ENCODE peak calls at places on chromosomes 3 and 15, in five cellular contexts. C is H1, J is HepG2, R is SK-N-SH, F is K562. L is an unnamed sample.

GRCh38 chr15:67064607-67065530 is 533 bp upstream of the SMAD3 start:
- DNase-seq in C (no peak), J (peak; percentile 67), R (no peak), F (peak; percentile 62), L (no peak)

GRCh38 chr3:54771050-54771449 is 156.8 kb downstream of the LRTM1 start:
- DNase-seq in C (no peak), J (no peak), R (peak; percentile 17), F (no peak), L (no peak)

GRCh38 chr15:25241241-25241801 is 197.5 kb downstream of the UBE3A start:
- DNase-seq in C (no peak), J (no peak), R (no peak), F (no peak), L (no peak)

GRCh38 chr3:118146658-118147375 is 887.8 kb downstream of the IGSF11 start:
- DNase-seq in C (no peak), J (no peak), R (no peak), F (no peak), L (no peak)

GRCh38 chr15:50046868-50047267 is 72.2 kb downstream of the ATP8B4 start:
- DNase-seq in C (no peak), J (no peak), R (peak; percentile 33), F (no peak), L (no peak)

GRCh38 chr15:25616471-25616870 is 177.6 kb upstream of the UBE3A start:
- DNase-seq in C (no peak), J (no peak), R (no peak), F (no peak), L (no peak)

GRCh38 chr15:101022876-101023275 is 103.7 kb downstream of the LRRK1 start:
- DNase-seq in C (no peak), J (no peak), R (no peak), F (no peak), L (no peak)

GRCh38 chr15:35999211-35999610 is 453.2 kb upstream of the DPH6 start:
- DNase-seq in C (no peak), J (no peak), R (no peak), F (no peak), L (no peak)

GRCh38 chr3:188631291-188632010 is 477.5 kb downstream of the LPP start:
- DNase-seq in C (no peak), J (peak; percentile 27), R (no peak), F (no peak), L (no peak)

GRCh38 chr15:71659730-71660067 is 150.7 kb upstream of the NR2E3 start:
- DNase-seq in C (no peak), J (no peak), R (no peak), F (no peak), L (no peak)

GRCh38 chr15:43251863-43252241 is 14.9 kb downstream of the TGM5 start:
- DNase-seq in C (no peak), J (no peak), R (no peak), F (no peak), L (peak; percentile 53)

GRCh38 chr15:40460404-40460803 is 10.4 kb upstream of the CHST14 start:
- DNase-seq in C (no peak), J (no peak), R (no peak), F (no peak), L (no peak)
- H3K36me3 ChIP-seq in C (peaks cover 59% of the 10 kb centered on the region), J (peaks cover 20% of the 10 kb centered on the region), R (peaks cover 38% of the 10 kb centered on the region), F (peaks cover 72% of the 10 kb centered on the region), L (peaks cover 28% of the 10 kb centered on the region)

GRCh38 chr3:178083906-178084823 is 452.1 kb upstream of the KCNMB2 start:
- DNase-seq in C (no peak), J (peak; percentile 10), R (peak; percentile 42), F (peak; percentile 26), L (no peak)
- TF ChIP-seq SIN3A in C (no peak), J (no peak), R (no peak), F (no peak), L (no peak)

GRCh38 chr15:63047792-63048114 is 5.2 kb downstream of the TPM1 start:
- DNase-seq in C (no peak), J (no peak), R (no peak), F (no peak), L (no peak)
- TF ChIP-seq CHD2 in C (no peak), J (no peak), R (no peak), F (no peak), L (no peak)

GRCh38 chr15:34964277-34964676 is 5.3 kb downstream of the AQR start:
- DNase-seq in C (no peak), J (no peak), R (no peak), F (no peak), L (no peak)
- H3K36me3 ChIP-seq in C (peaks cover 8% of the 10 kb centered on the region), J (peaks cover 2% of the 10 kb centered on the region), R (peaks cover 17% of the 10 kb centered on the region), F (peaks cover 64% of the 10 kb centered on the region), L (no peaks in the 10 kb centered on the region)

GRCh38 chr3:124965413-124965812 is 30.9 kb upstream of the MUC13 start:
- DNase-seq in C (no peak), J (no peak), R (no peak), F (no peak), L (peak; percentile 8)
- TF ChIP-seq SIN3A in C (no peak), J (no peak), R (no peak), F (no peak), L (no peak)

GRCh38 chr3:141625506-141625905 is 112.6 kb upstream of the RNF7 start:
- DNase-seq in C (no peak), J (no peak), R (no peak), F (no peak), L (no peak)

GRCh38 chr3:141618511-141618910 is 119.6 kb upstream of the RNF7 start:
- DNase-seq in C (no peak), J (no peak), R (no peak), F (no peak), L (no peak)

GRCh38 chr3:141619450-141619849 is 118.6 kb upstream of the RNF7 start:
- DNase-seq in C (no peak), J (no peak), R (no peak), F (no peak), L (no peak)

GRCh38 chr3:141618938-141619337 is 119.2 kb upstream of the RNF7 start:
- DNase-seq in C (no peak), J (no peak), R (no peak), F (no peak), L (no peak)

GRCh38 chr3:141623732-141624131 is 114.4 kb upstream of the RNF7 start:
- DNase-seq in C (no peak), J (no peak), R (no peak), F (no peak), L (no peak)
- TF ChIP-seq CHD2 in C (no peak), J (no peak), R (no peak), F (no peak), L (no peak)

DNA sequence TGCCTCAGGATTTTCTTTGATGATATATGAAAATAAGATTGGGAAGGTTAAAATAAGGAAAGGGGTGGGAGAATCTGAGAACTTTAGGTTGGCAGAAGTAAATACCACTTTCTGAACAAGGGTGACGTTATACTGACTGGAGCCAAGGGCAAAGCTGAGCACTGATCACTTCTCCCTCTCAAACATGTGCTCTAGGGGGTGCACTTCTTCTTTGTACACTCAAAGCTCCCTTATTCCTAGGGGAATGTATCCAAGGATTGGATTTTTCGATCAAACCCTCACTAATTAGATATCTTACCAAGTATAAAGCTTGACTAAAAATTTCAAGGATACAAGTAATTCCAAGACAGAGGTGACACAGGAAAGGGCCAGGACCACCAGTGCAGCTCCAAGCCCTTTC is 243.9 kb upstream of the UMPS start:
- DNase-seq in C (no peak), J (no peak), R (no peak), F (no peak), L (no peak)
- H3K36me3 ChIP-seq in C (no peaks in the 10 kb centered on the region), J (no peaks in the 10 kb centered on the region), R (peaks cover 20% of the 10 kb centered on the region), F (no peaks in the 10 kb centered on the region), L (no peaks in the 10 kb centered on the region)

L was measured in GM12878.